ENCODE peak calls at places on chromosome 22, in nine cellular contexts. J is AG20443, N is GM13976, H is NAMALWA, X is astrocyte of the hippocampus, U is body of pancreas, E is bronchial epithelial cell, Z is HS-5, O is aorta. Q is an unnamed sample.

GRCh38 chr22:24763872-24764485 is 10.5 kb downstream of the PIWIL3 start:
- DNase-seq in J (no peak), N (no peak), H (no peak), X (no peak), U (no peak), E (no peak), Z (no peak), O (no peak), Q (no peak)

GRCh38 chr22:22479999-22480532 is 28.5 kb downstream of the ZNF280B start:
- DNase-seq in J (no peak), N (no peak), H (no peak), X (no peak), U (no peak), E (no peak), Z (no peak), O (no peak), Q (no peak)

GRCh38 chr22:27993774-27994350 is 74.8 kb upstream of the PITPNB start:
- DNase-seq in J (no peak), N (no peak), H (no peak), X (no peak), U (no peak), E (no peak), Z (no peak), O (peak), Q (peak)

GRCh38 chr22:21672107-21672629 is 6.4 kb downstream of the PPIL2 start:
- DNase-seq in J (no peak), N (no peak), H (no peak), X (no peak), U (no peak), E (no peak), Z (no peak), O (no peak), Q (no peak)

GRCh38 chr22:46931881-46932280 is 169.4 kb downstream of the TBC1D22A start:
- DNase-seq in J (no peak), N (no peak), H (no peak), X (peak), U (no peak), E (peak), Z (no peak), O (no peak), Q (no peak)

GRCh38 chr22:28909375-28909774 is 26.0 kb downstream of the ZNRF3 start:
- DNase-seq in J (no peak), N (peak), H (no peak), X (peak), U (no peak), E (no peak), Z (no peak), O (peak), Q (no peak)

GRCh38 chr22:27405672-27406388 is 395.7 kb downstream of the MN1 start:
- DNase-seq in J (peak), N (peak), H (peak), X (peak), U (peak), E (peak), Z (no peak), O (peak), Q (peak)

GRCh38 chr22:45867906-45868555 is 108.9 kb downstream of the WNT7B start:
- DNase-seq in J (no peak), N (no peak), H (no peak), X (no peak), U (no peak), E (no peak), Z (no peak), O (no peak), Q (no peak)

GRCh38 chr22:49048591-49048990 is 779.1 kb downstream of the BRD1 start:
- DNase-seq in J (no peak), N (no peak), H (no peak), X (no peak), U (no peak), E (no peak), Z (no peak), O (no peak), Q (peak)

GRCh38 chr22:29071261-29072045 is 1.4 kb upstream of the KREMEN1 start:
- DNase-seq in J (peak), N (peak), H (no peak), X (peak), U (peak), E (peak), Z (no peak), O (peak), Q (no peak)